ENCODE peak calls at places on chromosomes 3 and 15, in four cellular contexts. One of them, this sample, is unnamed.

GRCh38 chr3:30440880-30441279 is 165.5 kb upstream of the TGFBR2 start:
- DNase-seq in activated CD8-positive, alpha-beta memory T cell treated with anti-CD3 and anti-CD28 coated beads, Interleukin-2, amount 50 U/mL, for 48 hours: no peak
- DNase-seq in Panc1: peak; percentile 7
- DNase-seq in stimulated activated CD4-positive, alpha-beta T cell treated with anti-CD3 and anti-CD28 coated beads, Interleukin-4, amount 100 ng/mL, for 48 hours: no peak
- DNase-seq in this sample: no peak

GRCh38 chr15:80620141-80620540 is 75.0 kb upstream of the ABHD17C start:
- DNase-seq in activated CD8-positive, alpha-beta memory T cell treated with anti-CD3 and anti-CD28 coated beads, Interleukin-2, amount 50 U/mL, for 48 hours: no peak
- DNase-seq in Panc1: no peak
- DNase-seq in stimulated activated CD4-positive, alpha-beta T cell treated with anti-CD3 and anti-CD28 coated beads, Interleukin-4, amount 100 ng/mL, for 48 hours: no peak
- DNase-seq in this sample: no peak

GRCh38 chr15:49041406-49041805 is 4.8 kb downstream of the SECISBP2L start:
- DNase-seq in activated CD8-positive, alpha-beta memory T cell treated with anti-CD3 and anti-CD28 coated beads, Interleukin-2, amount 50 U/mL, for 48 hours: no peak
- DNase-seq in Panc1: no peak
- DNase-seq in stimulated activated CD4-positive, alpha-beta T cell treated with anti-CD3 and anti-CD28 coated beads, Interleukin-4, amount 100 ng/mL, for 48 hours: no peak
- DNase-seq in this sample: no peak

GRCh38 chr15:57217716-57218598 is 158.3 kb upstream of the CGNL1 start:
- DNase-seq in activated CD8-positive, alpha-beta memory T cell treated with anti-CD3 and anti-CD28 coated beads, Interleukin-2, amount 50 U/mL, for 48 hours: no peak
- DNase-seq in Panc1: no peak
- DNase-seq in stimulated activated CD4-positive, alpha-beta T cell treated with anti-CD3 and anti-CD28 coated beads, Interleukin-4, amount 100 ng/mL, for 48 hours: no peak
- DNase-seq in this sample: peak; percentile 41

GRCh38 chr3:174193559-174193958 is 665.6 kb upstream of the NAALADL2 start:
- DNase-seq in activated CD8-positive, alpha-beta memory T cell treated with anti-CD3 and anti-CD28 coated beads, Interleukin-2, amount 50 U/mL, for 48 hours: no peak
- DNase-seq in Panc1: no peak
- DNase-seq in stimulated activated CD4-positive, alpha-beta T cell treated with anti-CD3 and anti-CD28 coated beads, Interleukin-4, amount 100 ng/mL, for 48 hours: no peak
- DNase-seq in this sample: no peak

GRCh38 chr3:99084156-99084555 is 182.7 kb upstream of the DCBLD2 start:
- DNase-seq in activated CD8-positive, alpha-beta memory T cell treated with anti-CD3 and anti-CD28 coated beads, Interleukin-2, amount 50 U/mL, for 48 hours: no peak
- DNase-seq in Panc1: no peak
- DNase-seq in stimulated activated CD4-positive, alpha-beta T cell treated with anti-CD3 and anti-CD28 coated beads, Interleukin-4, amount 100 ng/mL, for 48 hours: no peak
- DNase-seq in this sample: no peak

GRCh38 chr3:127959873-127960272 is 44.8 kb downstream of the KBTBD12 start:
- DNase-seq in activated CD8-positive, alpha-beta memory T cell treated with anti-CD3 and anti-CD28 coated beads, Interleukin-2, amount 50 U/mL, for 48 hours: no peak
- DNase-seq in Panc1: no peak
- DNase-seq in stimulated activated CD4-positive, alpha-beta T cell treated with anti-CD3 and anti-CD28 coated beads, Interleukin-4, amount 100 ng/mL, for 48 hours: no peak
- DNase-seq in this sample: no peak

GRCh38 chr3:185539934-185540333 is 12.5 kb downstream of the LIPH start:
- DNase-seq in activated CD8-positive, alpha-beta memory T cell treated with anti-CD3 and anti-CD28 coated beads, Interleukin-2, amount 50 U/mL, for 48 hours: no peak
- DNase-seq in Panc1: no peak
- DNase-seq in stimulated activated CD4-positive, alpha-beta T cell treated with anti-CD3 and anti-CD28 coated beads, Interleukin-4, amount 100 ng/mL, for 48 hours: no peak
- DNase-seq in this sample: no peak

GRCh38 chr15:66256692-66257091 is 3.1 kb upstream of the MEGF11 start:
- DNase-seq in activated CD8-positive, alpha-beta memory T cell treated with anti-CD3 and anti-CD28 coated beads, Interleukin-2, amount 50 U/mL, for 48 hours: no peak
- DNase-seq in Panc1: no peak
- DNase-seq in stimulated activated CD4-positive, alpha-beta T cell treated with anti-CD3 and anti-CD28 coated beads, Interleukin-4, amount 100 ng/mL, for 48 hours: no peak
- DNase-seq in this sample: no peak

GRCh38 chr15:67065531-67066005 is at the start of gene SMAD3:
- DNase-seq in activated CD8-positive, alpha-beta memory T cell treated with anti-CD3 and anti-CD28 coated beads, Interleukin-2, amount 50 U/mL, for 48 hours: peak; percentile 82
- DNase-seq in Panc1: no peak
- DNase-seq in stimulated activated CD4-positive, alpha-beta T cell treated with anti-CD3 and anti-CD28 coated beads, Interleukin-4, amount 100 ng/mL, for 48 hours: peak; percentile 56
- DNase-seq in this sample: peak; percentile 54

GRCh38 chr3:137692803-137693431 is 71.2 kb upstream of the SOX14 start:
- DNase-seq in activated CD8-positive, alpha-beta memory T cell treated with anti-CD3 and anti-CD28 coated beads, Interleukin-2, amount 50 U/mL, for 48 hours: no peak
- DNase-seq in Panc1: no peak
- DNase-seq in stimulated activated CD4-positive, alpha-beta T cell treated with anti-CD3 and anti-CD28 coated beads, Interleukin-4, amount 100 ng/mL, for 48 hours: no peak
- DNase-seq in this sample: no peak

GRCh38 chr3:76500746-76501275 is 539.1 kb upstream of the ROBO2 start:
- DNase-seq in activated CD8-positive, alpha-beta memory T cell treated with anti-CD3 and anti-CD28 coated beads, Interleukin-2, amount 50 U/mL, for 48 hours: no peak
- DNase-seq in Panc1: no peak
- DNase-seq in stimulated activated CD4-positive, alpha-beta T cell treated with anti-CD3 and anti-CD28 coated beads, Interleukin-4, amount 100 ng/mL, for 48 hours: no peak
- DNase-seq in this sample: no peak

GRCh38 chr3:135199137-135199536 is 404.1 kb downstream of the EPHB1 start:
- DNase-seq in activated CD8-positive, alpha-beta memory T cell treated with anti-CD3 and anti-CD28 coated beads, Interleukin-2, amount 50 U/mL, for 48 hours: no peak
- DNase-seq in Panc1: no peak
- DNase-seq in stimulated activated CD4-positive, alpha-beta T cell treated with anti-CD3 and anti-CD28 coated beads, Interleukin-4, amount 100 ng/mL, for 48 hours: no peak
- DNase-seq in this sample: no peak

GRCh38 chr3:184954251-184954650 is 142.3 kb downstream of the VPS8 start:
- DNase-seq in activated CD8-positive, alpha-beta memory T cell treated with anti-CD3 and anti-CD28 coated beads, Interleukin-2, amount 50 U/mL, for 48 hours: no peak
- DNase-seq in Panc1: no peak
- DNase-seq in stimulated activated CD4-positive, alpha-beta T cell treated with anti-CD3 and anti-CD28 coated beads, Interleukin-4, amount 100 ng/mL, for 48 hours: no peak
- DNase-seq in this sample: no peak

GRCh38 chr3:29420106-29420505 is 139.2 kb downstream of the RBMS3 start:
- DNase-seq in activated CD8-positive, alpha-beta memory T cell treated with anti-CD3 and anti-CD28 coated beads, Interleukin-2, amount 50 U/mL, for 48 hours: no peak
- DNase-seq in Panc1: no peak
- DNase-seq in stimulated activated CD4-positive, alpha-beta T cell treated with anti-CD3 and anti-CD28 coated beads, Interleukin-4, amount 100 ng/mL, for 48 hours: no peak
- DNase-seq in this sample: no peak

GRCh38 chr15:78024141-78024567 is 53.4 kb downstream of the TBC1D2B start:
- DNase-seq in activated CD8-positive, alpha-beta memory T cell treated with anti-CD3 and anti-CD28 coated beads, Interleukin-2, amount 50 U/mL, for 48 hours: no peak
- DNase-seq in Panc1: no peak
- DNase-seq in stimulated activated CD4-positive, alpha-beta T cell treated with anti-CD3 and anti-CD28 coated beads, Interleukin-4, amount 100 ng/mL, for 48 hours: no peak
- DNase-seq in this sample: no peak

GRCh38 chr3:87771338-87772059 is 287.3 kb downstream of the CGGBP1 start:
- DNase-seq in activated CD8-positive, alpha-beta memory T cell treated with anti-CD3 and anti-CD28 coated beads, Interleukin-2, amount 50 U/mL, for 48 hours: peak; percentile 51
- DNase-seq in Panc1: peak; percentile 28
- DNase-seq in stimulated activated CD4-positive, alpha-beta T cell treated with anti-CD3 and anti-CD28 coated beads, Interleukin-4, amount 100 ng/mL, for 48 hours: no peak
- DNase-seq in this sample: no peak

GRCh38 chr3:51677358-51677757 is 6.3 kb downstream of the TEX264 start:
- DNase-seq in activated CD8-positive, alpha-beta memory T cell treated with anti-CD3 and anti-CD28 coated beads, Interleukin-2, amount 50 U/mL, for 48 hours: no peak
- DNase-seq in Panc1: no peak
- DNase-seq in stimulated activated CD4-positive, alpha-beta T cell treated with anti-CD3 and anti-CD28 coated beads, Interleukin-4, amount 100 ng/mL, for 48 hours: no peak
- DNase-seq in this sample: no peak